ENCODE peak calls at places on chromosomes 13 and 19, in nine cellular contexts. C is astrocyte of the spinal cord, K is esophagus muscularis mucosa, E is astrocyte, T is lower leg skin, A is tibial nerve, N is foreskin fibroblast, P is breast epithelium, G is Peyer's patch. Z is an unnamed sample.

GRCh38 chr19:39752795-39753194 is 15.0 kb upstream of the CLC start:
- DNase-seq in C (no peak), K (no peak), E (no peak), T (no peak), A (no peak), N (no peak), P (no peak), G (no peak), Z (no peak)

GRCh38 chr19:13036366-13036976 is 41.2 kb downstream of the NFIX start:
- DNase-seq in C (peak), K (no peak), E (peak), T (no peak), A (no peak), N (no peak), P (peak), G (no peak), Z (no peak)

GRCh38 chr19:51799998-51800848 is 5.3 kb downstream of the FPR3 start:
- DNase-seq in C (peak), K (no peak), E (peak), T (no peak), A (no peak), N (no peak), P (no peak), G (no peak), Z (no peak)

GRCh38 chr13:35832551-35832950 is 298.6 kb downstream of the DCLK1 start:
- DNase-seq in C (no peak), K (no peak), E (no peak), T (no peak), A (no peak), N (no peak), P (no peak), G (no peak), Z (no peak)

GRCh38 chr19:5109560-5109959 is 140.6 kb downstream of the KDM4B start:
- DNase-seq in C (no peak), K (no peak), E (no peak), T (no peak), A (no peak), N (no peak), P (no peak), G (no peak), Z (no peak)

GRCh38 chr13:93227906-93228801 is 1.5 kb downstream of the GPC6 start:
- DNase-seq in C (peak), K (no peak), E (peak), T (no peak), A (peak), N (peak), P (no peak), G (no peak), Z (no peak)

GRCh38 chr19:2770055-2771013 is 12.7 kb downstream of the SGTA start:
- DNase-seq in C (no peak), K (no peak), E (no peak), T (no peak), A (no peak), N (peak), P (peak), G (no peak), Z (no peak)

GRCh38 chr19:57829316-57829715 is 783 bp upstream of the ZNF587B start:
- DNase-seq in C (no peak), K (no peak), E (peak), T (no peak), A (no peak), N (no peak), P (no peak), G (no peak), Z (no peak)

GRCh38 chr13:109862627-109863026 is 76.2 kb upstream of the IRS2 start:
- DNase-seq in C (peak), K (no peak), E (peak), T (no peak), A (no peak), N (peak), P (no peak), G (no peak), Z (no peak)

GRCh38 chr19:58395979-58396627 is 647 bp downstream of the RNF225 start:
- DNase-seq in C (no peak), K (no peak), E (no peak), T (no peak), A (no peak), N (no peak), P (no peak), G (no peak), Z (no peak)

GRCh38 chr19:55603115-55603514 is 2.3 kb upstream of the ZNF865 start:
- DNase-seq in C (no peak), K (no peak), E (no peak), T (no peak), A (no peak), N (no peak), P (no peak), G (no peak), Z (no peak)

GRCh38 chr13:95530178-95530577 is 22.3 kb upstream of the CLDN10 start:
- DNase-seq in C (peak), K (no peak), E (peak), T (no peak), A (no peak), N (peak), P (no peak), G (no peak), Z (no peak)

GRCh38 chr19:55166530-55167268 is at the start of gene DNAAF3:
- DNase-seq in C (peak), K (peak), E (peak), T (peak), A (peak), N (peak), P (peak), G (peak), Z (peak)

GRCh38 chr13:107838592-107839161 is 376.7 kb downstream of the LIG4 start:
- DNase-seq in C (no peak), K (no peak), E (no peak), T (no peak), A (no peak), N (no peak), P (no peak), G (no peak), Z (no peak)

GRCh38 chr13:110364081-110364480 is 57.0 kb downstream of the COL4A2 start:
- DNase-seq in C (no peak), K (no peak), E (no peak), T (no peak), A (no peak), N (no peak), P (no peak), G (no peak), Z (no peak)

GRCh38 chr13:24640752-24641151 is 39.5 kb upstream of the ATP12A start:
- DNase-seq in C (no peak), K (no peak), E (no peak), T (no peak), A (no peak), N (no peak), P (no peak), G (no peak), Z (no peak)

GRCh38 chr13:23480324-23480723 is 46.8 kb upstream of the SACS start:
- DNase-seq in C (no peak), K (no peak), E (no peak), T (no peak), A (no peak), N (no peak), P (no peak), G (no peak), Z (no peak)

GRCh38 chr13:45353895-45354294 is 12.9 kb upstream of the TPT1 start:
- DNase-seq in C (no peak), K (no peak), E (no peak), T (no peak), A (no peak), N (no peak), P (no peak), G (no peak), Z (no peak)

GRCh38 chr19:11453468-11454341 is 18.3 kb downstream of the PRKCSH start:
- DNase-seq in C (no peak), K (no peak), E (no peak), T (no peak), A (no peak), N (no peak), P (no peak), G (no peak), Z (peak)

GRCh38 chr13:101144808-101145419 is 271.4 kb downstream of the NALCN start:
- DNase-seq in C (peak), K (no peak), E (peak), T (no peak), A (no peak), N (peak), P (no peak), G (no peak), Z (peak)

GRCh38 chr19:27889156-27889555 is 1323.8 kb downstream of the UQCRFS1 start:
- DNase-seq in C (no peak), K (no peak), E (no peak), T (no peak), A (no peak), N (no peak), P (no peak), G (no peak), Z (no peak)

GRCh38 chr19:55081773-55082022 is 6.0 kb downstream of the EPS8L1 start:
- DNase-seq in C (no peak), K (no peak), E (no peak), T (no peak), A (no peak), N (no peak), P (no peak), G (no peak), Z (no peak)

GRCh38 chr19:11379857-11380350 is 4.2 kb downstream of the EPOR start:
- DNase-seq in C (no peak), K (no peak), E (no peak), T (no peak), A (no peak), N (no peak), P (no peak), G (no peak), Z (no peak)

GRCh38 chr13:113903361-113903760 is 39.5 kb upstream of the GAS6 start:
- DNase-seq in C (peak), K (peak), E (peak), T (peak), A (no peak), N (peak), P (peak), G (no peak), Z (no peak)

GRCh38 chr13:23608704-23609413 is 38.6 kb downstream of the TNFRSF19 start:
- DNase-seq in C (peak), K (no peak), E (no peak), T (peak), A (no peak), N (peak), P (no peak), G (no peak), Z (no peak)

GRCh38 chr19:33444993-33445751 is 71.7 kb downstream of the CEBPG start:
- DNase-seq in C (no peak), K (no peak), E (peak), T (no peak), A (no peak), N (no peak), P (no peak), G (no peak), Z (no peak)

GRCh38 chr13:108851660-108852059 is 222.2 kb downstream of the MYO16 start:
- DNase-seq in C (no peak), K (no peak), E (no peak), T (no peak), A (no peak), N (no peak), P (no peak), G (no peak), Z (no peak)

GRCh38 chr19:4310247-4311121 is 6.1 kb downstream of the FSD1 start:
- DNase-seq in C (no peak), K (no peak), E (no peak), T (no peak), A (no peak), N (no peak), P (no peak), G (no peak), Z (peak)

GRCh38 chr13:114145256-114145655 is 12.8 kb upstream of the RASA3 start:
- DNase-seq in C (no peak), K (no peak), E (no peak), T (no peak), A (no peak), N (no peak), P (no peak), G (peak), Z (no peak)

GRCh38 chr19:37594064-37594981 is at the start of the genes ZNF540 and ZNF571:
- DNase-seq in C (peak), K (peak), E (peak), T (peak), A (peak), N (peak), P (peak), G (peak), Z (peak)

GRCh38 chr19:29714953-29715694 is at the start of gene C19orf12:
- DNase-seq in C (peak), K (no peak), E (peak), T (no peak), A (no peak), N (peak), P (no peak), G (peak), Z (peak)

GRCh38 chr19:18481505-18482222 is 40.2 kb downstream of the ELL start:
- DNase-seq in C (no peak), K (no peak), E (peak), T (no peak), A (no peak), N (no peak), P (no peak), G (no peak), Z (peak)

GRCh38 chr13:51501592-51502205 is 48.9 kb upstream of the INTS6 start:
- DNase-seq in C (peak), K (no peak), E (peak), T (no peak), A (no peak), N (peak), P (no peak), G (no peak), Z (no peak)

GRCh38 chr19:36084231-36085009 is 26.5 kb upstream of the OVOL3 start:
- DNase-seq in C (no peak), K (no peak), E (no peak), T (no peak), A (no peak), N (no peak), P (no peak), G (no peak), Z (no peak)

GRCh38 chr19:28934626-28935025 is 278.3 kb downstream of the UQCRFS1 start:
- DNase-seq in C (no peak), K (no peak), E (no peak), T (no peak), A (no peak), N (peak), P (no peak), G (no peak), Z (no peak)

GRCh38 chr13:114148521-114148855 is 16.1 kb upstream of the RASA3 start:
- DNase-seq in C (no peak), K (no peak), E (no peak), T (no peak), A (no peak), N (no peak), P (no peak), G (peak), Z (peak)

GRCh38 chr13:112397108-112397507 is 21.0 kb downstream of the SPACA7 start:
- DNase-seq in C (no peak), K (peak), E (no peak), T (no peak), A (no peak), N (no peak), P (no peak), G (no peak), Z (no peak)

GRCh38 chr13:112391747-112392146 is 15.6 kb downstream of the SPACA7 start:
- DNase-seq in C (no peak), K (peak), E (no peak), T (no peak), A (no peak), N (no peak), P (no peak), G (no peak), Z (no peak)

GRCh38 chr13:112392719-112393118 is 16.6 kb downstream of the SPACA7 start:
- DNase-seq in C (no peak), K (no peak), E (no peak), T (no peak), A (no peak), N (no peak), P (no peak), G (no peak), Z (no peak)
- TF ChIP-seq CTCF in C (no peak), K (no peak), E (no peak), T (no peak), A (no peak), N (no peak), P (no peak), G (no peak), Z (no peak)

DNA sequence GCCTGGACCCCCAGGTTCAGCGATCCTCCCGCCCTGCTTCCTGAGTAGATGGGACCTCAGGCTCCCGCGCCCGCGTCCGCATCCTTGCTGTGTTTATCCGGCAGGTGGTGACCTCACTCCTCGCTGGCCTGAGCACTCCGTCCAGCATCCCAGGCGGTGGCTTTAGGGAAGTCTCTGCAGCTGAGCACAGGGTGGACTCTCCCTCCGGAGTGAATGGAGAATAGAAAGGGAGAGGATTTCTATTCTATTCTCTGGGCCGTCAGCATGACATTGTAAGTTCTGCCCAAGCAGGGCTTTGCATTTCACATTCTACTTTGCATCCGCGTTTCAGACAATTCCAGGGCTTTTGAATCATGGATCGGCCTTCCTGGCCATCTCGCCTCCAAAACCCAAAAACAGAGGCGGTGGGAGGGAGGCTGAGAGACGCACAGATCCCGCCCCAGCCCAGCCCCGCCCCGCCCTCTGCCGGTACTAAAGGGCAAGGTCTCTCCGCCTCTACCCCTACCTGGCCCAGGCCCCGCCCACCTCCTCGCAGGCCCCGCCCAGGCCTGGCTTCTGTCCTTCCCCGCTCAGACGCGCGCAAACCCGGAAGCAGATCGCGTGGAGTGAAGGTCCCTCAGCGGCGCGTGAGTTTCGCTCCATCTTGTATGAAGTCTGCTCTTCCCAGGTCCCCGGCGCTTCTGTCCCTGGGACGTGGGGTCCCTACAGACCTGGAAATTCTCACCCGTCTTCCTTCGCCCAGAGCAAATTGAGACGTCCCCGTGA is at the start of gene ZNF525:
- DNase-seq in C (peak), K (peak), E (peak), T (peak), A (peak), N (peak), P (peak), G (peak), Z (peak)
- TF ChIP-seq CTCF in C (no peak), K (peak), E (no peak), T (no peak), A (no peak), N (no peak), P (peak), G (no peak), Z (peak)

DNA sequence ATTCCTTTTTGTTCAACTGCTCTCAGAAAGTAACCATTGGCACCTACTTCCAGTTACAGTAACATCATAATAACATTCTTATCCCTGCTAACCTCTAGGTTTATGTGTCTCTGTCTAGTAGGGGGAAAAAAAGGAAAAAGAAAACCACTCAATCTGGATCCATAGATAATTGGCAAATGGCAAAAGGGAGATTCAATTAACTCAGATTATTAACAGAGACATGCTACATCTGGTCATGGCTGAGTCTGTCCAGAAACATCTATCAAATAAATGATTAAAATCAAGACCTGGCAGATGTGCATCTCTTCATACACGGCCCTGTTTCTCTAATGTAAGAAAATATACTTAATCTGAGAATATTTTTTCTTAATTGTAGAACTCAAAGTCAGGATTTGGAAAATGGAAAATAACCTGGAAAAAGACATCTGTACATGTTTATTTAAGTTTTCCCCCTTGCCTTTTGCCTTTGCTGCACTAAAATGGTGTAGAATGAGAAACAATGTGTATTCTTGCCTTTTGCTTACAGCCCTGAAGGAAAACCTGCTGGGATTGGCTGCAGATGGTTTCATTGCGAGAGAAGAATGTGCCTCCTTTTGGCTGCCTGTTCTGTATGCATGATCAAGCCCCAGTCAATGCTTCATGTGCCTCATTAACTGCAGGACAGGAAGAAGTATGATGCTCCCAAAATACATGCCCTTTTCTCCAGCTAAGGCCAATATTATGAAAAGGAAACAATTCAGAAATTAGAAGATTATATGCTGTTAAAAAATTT is 921.6 kb upstream of the PCDH20 start:
- DNase-seq in C (no peak), K (no peak), E (no peak), T (no peak), A (no peak), N (no peak), P (no peak), G (no peak), Z (no peak)
- TF ChIP-seq CTCF in C (no peak), K (no peak), E (no peak), T (no peak), A (no peak), N (no peak), P (no peak), G (no peak), Z (no peak)

GRCh38 chr13:27962128-27962841 is 6.8 kb downstream of the CDX2 start:
- DNase-seq in C (no peak), K (no peak), E (no peak), T (no peak), A (no peak), N (no peak), P (no peak), G (no peak), Z (no peak)

GRCh38 chr13:27961227-27962085 is 7.7 kb downstream of the CDX2 start:
- DNase-seq in C (no peak), K (no peak), E (no peak), T (no peak), A (no peak), N (no peak), P (no peak), G (no peak), Z (no peak)

GRCh38 chr13:27958928-27959539 is 10.1 kb downstream of the CDX2 start:
- DNase-seq in C (no peak), K (peak), E (no peak), T (no peak), A (no peak), N (no peak), P (peak), G (no peak), Z (no peak)

GRCh38 chr13:27959976-27960361 is 9.1 kb downstream of the CDX2 start:
- DNase-seq in C (no peak), K (no peak), E (no peak), T (no peak), A (no peak), N (no peak), P (no peak), G (no peak), Z (no peak)

GRCh38 chr13:27960362-27961226 is 8.5 kb downstream of the CDX2 start:
- DNase-seq in C (no peak), K (no peak), E (no peak), T (no peak), A (no peak), N (no peak), P (peak), G (no peak), Z (peak)
- TF ChIP-seq CTCF in C (peak), K (no peak), E (no peak), T (no peak), A (no peak), N (no peak), P (no peak), G (no peak), Z (peak)

DNA sequence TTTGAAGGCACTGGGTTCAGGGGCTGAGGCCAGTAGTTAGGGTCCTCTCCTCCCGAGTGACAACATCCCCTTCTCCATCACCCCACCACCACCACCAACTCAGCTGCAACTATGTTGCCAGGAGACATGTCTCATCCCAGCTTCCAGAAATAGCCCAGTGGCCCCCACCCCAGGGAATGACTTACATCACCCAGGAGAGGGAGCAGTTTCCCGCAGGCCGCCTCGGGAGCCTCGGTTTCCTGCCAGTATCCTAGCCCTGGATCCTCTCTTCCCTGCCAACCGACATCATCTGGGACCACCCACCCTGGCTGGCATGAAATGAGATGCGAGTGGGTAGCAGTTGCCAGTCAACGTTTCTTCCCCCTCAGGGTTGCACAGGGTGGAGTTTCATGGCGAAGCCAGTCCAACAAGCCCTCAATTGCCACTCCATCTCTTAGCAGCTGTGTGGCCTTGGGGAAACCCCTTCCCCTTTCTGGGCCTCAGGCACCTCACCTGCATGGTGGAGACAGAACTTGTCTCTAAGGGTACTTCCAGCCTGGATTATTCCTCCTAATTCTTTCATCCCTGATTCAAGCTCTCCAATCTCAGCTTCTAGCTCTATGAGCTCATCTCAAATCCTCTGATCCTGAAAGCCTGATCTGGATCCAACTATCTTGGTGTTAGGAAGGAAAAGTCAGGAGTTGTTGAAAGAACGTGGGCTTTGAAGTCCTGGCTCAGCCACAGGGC is 3.9 kb upstream of the GSK3A start:
- DNase-seq in C (peak), K (peak), E (peak), T (peak), A (peak), N (peak), P (peak), G (no peak), Z (peak)
- TF ChIP-seq CTCF in C (peak), K (peak), E (peak), T (peak), A (peak), N (peak), P (peak), G (no peak), Z (no peak)

Z was measured in activated CD8-positive, alpha-beta T cell treated with anti-CD3 and anti-CD28 coated beads for 36 hours.